ENCODE peak calls at places on chromosomes 6 and 20, in four cellular contexts. One of them, this sample, is unnamed.

GRCh38 chr6:15327271-15327670 is 81.4 kb downstream of the JARID2 start:
- DNase-seq in fibroblast of mammary gland: no peak
- DNase-seq in OCI-LY7: peak; percentile 78
- DNase-seq in mucosa of descending colon: no peak
- DNase-seq in this sample: no peak

GRCh38 chr6:74735304-74735703 is 470.5 kb downstream of the COL12A1 start:
- DNase-seq in fibroblast of mammary gland: peak; percentile 96
- DNase-seq in OCI-LY7: no peak
- DNase-seq in mucosa of descending colon: no peak
- DNase-seq in this sample: peak; percentile 89

GRCh38 chr6:15741405-15741804 is 78.6 kb upstream of the DTNBP1 start:
- DNase-seq in fibroblast of mammary gland: no peak
- DNase-seq in OCI-LY7: no peak
- DNase-seq in mucosa of descending colon: no peak
- DNase-seq in this sample: no peak

GRCh38 chr6:39377530-39377929 is 55.0 kb upstream of the KCNK16 start:
- DNase-seq in fibroblast of mammary gland: peak; percentile 63
- DNase-seq in OCI-LY7: peak; percentile 3
- DNase-seq in mucosa of descending colon: no peak
- DNase-seq in this sample: peak; percentile 76

GRCh38 chr20:14915356-14915755 is 577.9 kb upstream of the FLRT3 start:
- DNase-seq in fibroblast of mammary gland: no peak
- DNase-seq in OCI-LY7: no peak
- DNase-seq in mucosa of descending colon: no peak
- DNase-seq in this sample: no peak

GRCh38 chr20:14879839-14880238 is 542.4 kb upstream of the FLRT3 start:
- DNase-seq in fibroblast of mammary gland: no peak
- DNase-seq in OCI-LY7: no peak
- DNase-seq in mucosa of descending colon: no peak
- DNase-seq in this sample: no peak

GRCh38 chr6:865846-866245 is 172.9 kb upstream of the EXOC2 start:
- DNase-seq in fibroblast of mammary gland: no peak
- DNase-seq in OCI-LY7: no peak
- DNase-seq in mucosa of descending colon: no peak
- DNase-seq in this sample: no peak

GRCh38 chr20:38008233-38008944 is 24.9 kb downstream of the TTI1 start:
- DNase-seq in fibroblast of mammary gland: no peak
- DNase-seq in OCI-LY7: no peak
- DNase-seq in mucosa of descending colon: no peak
- DNase-seq in this sample: no peak

DNA sequence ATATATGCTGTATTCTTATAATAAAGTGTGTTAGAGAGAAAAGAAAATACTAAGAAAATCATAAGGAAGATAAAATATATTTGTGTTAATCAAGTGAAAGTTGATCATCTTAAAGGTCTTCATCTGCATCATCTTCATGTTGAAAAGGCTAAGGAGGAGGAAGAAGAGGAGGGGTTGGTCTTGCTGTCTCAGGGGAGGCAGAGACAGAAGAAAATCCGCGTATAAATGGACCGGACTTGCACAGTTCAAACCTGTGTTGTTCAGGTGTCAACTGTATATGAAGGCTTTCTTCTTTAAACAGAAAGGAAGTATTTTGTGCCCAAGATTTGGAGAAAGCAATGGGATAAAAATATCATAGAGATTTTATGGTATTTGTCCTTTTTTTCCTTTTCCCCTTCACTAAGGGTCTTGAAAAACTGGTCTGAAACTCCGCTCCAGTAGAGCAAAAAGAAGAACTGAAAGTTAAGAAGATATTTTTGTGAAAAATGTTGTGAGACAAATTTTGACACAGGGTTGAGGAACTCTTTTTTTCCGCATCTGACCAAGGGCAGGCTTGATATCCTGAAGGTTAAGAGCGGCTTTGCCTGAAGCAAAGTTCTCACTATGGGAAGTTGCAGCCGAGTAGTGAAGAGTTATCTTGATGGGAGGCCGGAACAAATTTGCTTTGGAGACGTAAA is 350.7 kb downstream of the LAMA2 start:
- DNase-seq in fibroblast of mammary gland: no peak
- DNase-seq in OCI-LY7: peak; percentile 51
- DNase-seq in mucosa of descending colon: no peak
- DNase-seq in this sample: no peak
- H3K4me3 ChIP-seq in fibroblast of mammary gland: no peak overlapping the region
- H3K4me3 ChIP-seq in OCI-LY7: no peak overlapping the region
- H3K4me3 ChIP-seq in mucosa of descending colon: no peak overlapping the region
- H3K4me3 ChIP-seq in this sample: no peak overlapping the region

GRCh38 chr20:21053002-21053762 is 53.0 kb downstream of the LINC00237 start:
- DNase-seq in fibroblast of mammary gland: no peak
- DNase-seq in OCI-LY7: no peak
- DNase-seq in mucosa of descending colon: no peak
- DNase-seq in this sample: no peak
- TF ChIP-seq CTCF in fibroblast of mammary gland: no peak
- TF ChIP-seq CTCF in OCI-LY7: peak; percentile 30
- TF ChIP-seq CTCF in mucosa of descending colon: no peak
- TF ChIP-seq CTCF in this sample: no peak

GRCh38 chr20:49482173-49482572 is 295 bp downstream of the KCNB1 start:
- DNase-seq in fibroblast of mammary gland: no peak
- DNase-seq in OCI-LY7: no peak
- DNase-seq in mucosa of descending colon: no peak
- DNase-seq in this sample: no peak

GRCh38 chr20:49483018-49483705 is 694 bp upstream of the KCNB1 start:
- DNase-seq in fibroblast of mammary gland: no peak
- DNase-seq in OCI-LY7: no peak
- DNase-seq in mucosa of descending colon: no peak
- DNase-seq in this sample: no peak

GRCh38 chr20:49482621-49483017 is at the start of gene KCNB1:
- DNase-seq in fibroblast of mammary gland: peak; percentile 18
- DNase-seq in OCI-LY7: peak; percentile 19
- DNase-seq in mucosa of descending colon: peak; percentile 52
- DNase-seq in this sample: peak; percentile 32

GRCh38 chr20:49484180-49485140 is 2.0 kb upstream of the KCNB1 start:
- DNase-seq in fibroblast of mammary gland: peak; percentile 64
- DNase-seq in OCI-LY7: no peak
- DNase-seq in mucosa of descending colon: peak; percentile 69
- DNase-seq in this sample: peak; percentile 62

DNA sequence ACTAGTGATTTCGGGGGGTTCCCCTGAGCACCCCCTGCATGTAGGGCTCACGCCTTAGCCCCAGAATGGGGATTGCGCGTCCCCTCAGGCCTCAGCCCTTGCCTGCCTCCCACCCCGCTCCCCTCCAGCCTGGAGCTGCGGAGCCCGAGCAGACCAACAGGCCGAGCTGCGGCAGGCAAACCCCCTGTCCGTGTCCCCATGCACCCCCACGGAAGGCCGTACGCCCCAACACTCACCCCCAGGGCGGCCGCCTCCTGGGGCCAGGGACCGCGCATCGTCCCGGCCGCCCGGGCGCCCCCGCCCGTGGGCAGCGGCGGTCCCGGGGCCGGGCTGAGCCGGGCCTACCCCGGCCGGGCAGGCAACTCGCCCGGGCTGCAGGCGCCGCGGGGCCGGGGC is 1.2 kb upstream of the KCNB1 start:
- DNase-seq in fibroblast of mammary gland: no peak
- DNase-seq in OCI-LY7: no peak
- DNase-seq in mucosa of descending colon: no peak
- DNase-seq in this sample: no peak
- H3K4me3 ChIP-seq in fibroblast of mammary gland: no peak overlapping the region
- H3K4me3 ChIP-seq in OCI-LY7: no peak overlapping the region
- H3K4me3 ChIP-seq in mucosa of descending colon: no peak overlapping the region
- H3K4me3 ChIP-seq in this sample: no peak overlapping the region

DNA sequence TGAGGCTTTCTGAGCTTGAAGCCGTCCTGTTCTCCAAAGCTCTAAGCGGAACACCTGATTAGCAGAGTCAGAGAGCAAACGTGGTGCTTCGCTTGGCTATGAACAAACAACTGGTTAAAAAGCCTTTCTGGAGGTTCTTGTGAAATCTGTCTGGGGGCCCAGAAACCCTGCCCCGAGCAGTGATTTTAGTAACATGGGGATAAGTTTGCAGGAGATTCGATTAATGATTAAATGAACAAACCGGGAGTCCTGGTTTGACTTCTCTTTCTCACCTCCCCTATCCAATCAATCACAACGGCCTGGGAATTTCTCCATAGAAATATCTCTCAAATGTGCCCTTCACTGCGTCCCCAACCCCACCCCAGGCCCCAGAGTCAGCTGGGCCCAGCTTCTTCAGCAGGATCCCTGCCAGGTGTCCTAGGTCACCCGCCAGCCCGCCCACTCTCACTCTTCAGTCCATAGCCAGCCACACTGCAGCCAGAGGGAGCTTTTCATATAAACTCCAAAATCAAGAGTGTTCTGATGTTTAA is 43.6 kb downstream of the ZDHHC14 start:
- DNase-seq in fibroblast of mammary gland: no peak
- DNase-seq in OCI-LY7: no peak
- DNase-seq in mucosa of descending colon: no peak
- DNase-seq in this sample: no peak
- TF ChIP-seq CTCF in fibroblast of mammary gland: no peak
- TF ChIP-seq CTCF in OCI-LY7: no peak
- TF ChIP-seq CTCF in mucosa of descending colon: no peak
- TF ChIP-seq CTCF in this sample: no peak

GRCh38 chr20:59405226-59405815 is 104.9 kb downstream of the EDN3 start:
- DNase-seq in fibroblast of mammary gland: no peak
- DNase-seq in OCI-LY7: no peak
- DNase-seq in mucosa of descending colon: no peak
- DNase-seq in this sample: no peak

GRCh38 chr20:59402697-59403096 is 102.3 kb downstream of the EDN3 start:
- DNase-seq in fibroblast of mammary gland: no peak
- DNase-seq in OCI-LY7: no peak
- DNase-seq in mucosa of descending colon: no peak
- DNase-seq in this sample: no peak

GRCh38 chr20:59403261-59403961 is 103.0 kb downstream of the EDN3 start:
- DNase-seq in fibroblast of mammary gland: no peak
- DNase-seq in OCI-LY7: peak; percentile 39
- DNase-seq in mucosa of descending colon: peak; percentile 63
- DNase-seq in this sample: no peak

GRCh38 chr20:59404749-59405148 is 104.3 kb downstream of the EDN3 start:
- DNase-seq in fibroblast of mammary gland: no peak
- DNase-seq in OCI-LY7: no peak
- DNase-seq in mucosa of descending colon: no peak
- DNase-seq in this sample: no peak

DNA sequence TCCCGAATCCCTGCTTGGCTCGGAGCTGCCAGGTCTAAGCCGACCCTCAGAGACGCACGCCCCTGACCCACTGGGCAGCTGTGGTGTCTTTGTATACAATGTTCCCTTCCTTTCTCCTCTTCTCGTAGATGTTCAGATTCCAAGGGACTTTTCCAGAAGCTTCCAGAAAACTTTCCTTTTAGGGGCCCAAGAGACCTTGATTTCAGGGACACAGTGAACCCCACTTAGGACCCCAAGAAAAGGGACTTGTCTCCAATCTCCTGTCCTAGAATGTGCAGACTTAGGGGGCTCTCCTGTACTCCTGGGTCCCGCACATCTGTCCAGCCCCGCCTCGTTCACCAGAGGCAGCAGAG is 103.5 kb downstream of the EDN3 start:
- DNase-seq in fibroblast of mammary gland: no peak
- DNase-seq in OCI-LY7: no peak
- DNase-seq in mucosa of descending colon: no peak
- DNase-seq in this sample: no peak
- H3K4me3 ChIP-seq in fibroblast of mammary gland: no peak overlapping the region
- H3K4me3 ChIP-seq in OCI-LY7: no peak overlapping the region
- H3K4me3 ChIP-seq in mucosa of descending colon: no peak overlapping the region
- H3K4me3 ChIP-seq in this sample: no peak overlapping the region

GRCh38 chr6:132512638-132513632 is at the start of gene STX7:
- DNase-seq in fibroblast of mammary gland: peak; percentile 76
- DNase-seq in OCI-LY7: peak; percentile 94
- DNase-seq in mucosa of descending colon: peak; percentile 94
- DNase-seq in this sample: peak; percentile 90
- TF ChIP-seq CTCF in fibroblast of mammary gland: no peak
- TF ChIP-seq CTCF in OCI-LY7: no peak
- TF ChIP-seq CTCF in mucosa of descending colon: no peak
- TF ChIP-seq CTCF in this sample: no peak

GRCh38 chr6:127117979-127118504 is 429 bp upstream of the RSPO3 start:
- DNase-seq in fibroblast of mammary gland: no peak
- DNase-seq in OCI-LY7: no peak
- DNase-seq in mucosa of descending colon: no peak
- DNase-seq in this sample: peak; percentile 14
- H3K4me3 ChIP-seq in fibroblast of mammary gland: peak overlapping the region; percentile 34
- H3K4me3 ChIP-seq in OCI-LY7: no peak overlapping the region
- H3K4me3 ChIP-seq in mucosa of descending colon: no peak overlapping the region
- H3K4me3 ChIP-seq in this sample: peak overlapping the region; percentile 47

This sample was measured in astrocyte of the spinal cord.